ENCODE peak calls at places on chromosomes 4 and X, in ten cellular contexts. L is CD4-positive, CD25-positive, alpha-beta regulatory T cell; T is sigmoid colon; B is T-helper 1 cell; S is H4; E is NCI-H1694; A is LoVo; P is iPS DF 19.7; J is substantia nigra; V is cerebellar cortex. O is an unnamed sample.

GRCh38 chr4:48033825-48034413 is 17.3 kb downstream of the NIPAL1 start:
- DNase-seq in L (peak; percentile 67), T (no peak), B (peak; percentile 18), S (peak; percentile 47), E (no peak), A (peak; percentile 41), P (no peak), J (no peak), V (no peak), O (peak; percentile 44)

GRCh38 chr4:60042231-60042652 is 1157.9 kb upstream of the ADGRL3 start:
- DNase-seq in L (no peak), T (no peak), B (no peak), S (no peak), E (no peak), A (no peak), P (no peak), J (no peak), V (no peak), O (no peak)

GRCh38 chr4:107120661-107121060 is 84.5 kb upstream of the DKK2 start:
- DNase-seq in L (no peak), T (no peak), B (no peak), S (no peak), E (no peak), A (no peak), P (no peak), J (no peak), V (no peak), O (no peak)

GRCh38 chr4:8171941-8172924 is 13.6 kb upstream of the ABLIM2 start:
- DNase-seq in L (peak; percentile 31), T (no peak), B (no peak), S (no peak), E (no peak), A (no peak), P (no peak), J (no peak), V (no peak), O (no peak)

GRCh38 chr4:54050214-54050904 is 14.0 kb downstream of the CHIC2 start:
- DNase-seq in L (no peak), T (no peak), B (no peak), S (no peak), E (no peak), A (peak; percentile 23), P (no peak), J (no peak), V (no peak), O (no peak)

GRCh38 chrX:110168585-110168984 is 149.3 kb downstream of the AMMECR1 start:
- DNase-seq in L (no peak), T (no peak), B (no peak), S (no peak), E (no peak), A (no peak), P (no peak), J (no peak), V (no peak), O (no peak)

GRCh38 chrX:24693453-24694202 is at the start of gene POLA1:
- DNase-seq in L (peak; percentile 82), T (peak; percentile 96), B (peak; percentile 53), S (peak; percentile 92), E (peak; percentile 98), A (peak; percentile 87), P (peak; percentile 77), J (peak; percentile 91), V (peak; percentile 92), O (peak; percentile 92)

GRCh38 chr4:121551271-121551670 is 145.5 kb downstream of the ANXA5 start:
- DNase-seq in L (no peak), T (no peak), B (no peak), S (no peak), E (no peak), A (no peak), P (no peak), J (no peak), V (no peak), O (no peak)

GRCh38 chr4:99847362-99847976 is 30.8 kb downstream of the DAPP1 start:
- DNase-seq in L (peak; percentile 71), T (no peak), B (no peak), S (no peak), E (no peak), A (no peak), P (no peak), J (no peak), V (no peak), O (peak; percentile 75)

GRCh38 chrX:2848806-2849420 is 20.2 kb downstream of the GYG2 start:
- DNase-seq in L (no peak), T (no peak), B (no peak), S (peak; percentile 45), E (no peak), A (no peak), P (no peak), J (no peak), V (no peak), O (peak; percentile 36)

GRCh38 chr4:184215709-184216328 is 1.9 kb downstream of the ENPP6 start:
- DNase-seq in L (no peak), T (no peak), B (no peak), S (no peak), E (peak; percentile 28), A (no peak), P (no peak), J (peak; percentile 45), V (no peak), O (no peak)

GRCh38 chr4:103012085-103012484 is 7.4 kb downstream of the SLC9B1 start:
- DNase-seq in L (no peak), T (no peak), B (no peak), S (peak; percentile 16), E (no peak), A (peak; percentile 56), P (no peak), J (no peak), V (no peak), O (no peak)

GRCh38 chrX:101619336-101619735 is 1.5 kb upstream of the ARMCX6 start:
- DNase-seq in L (no peak), T (no peak), B (no peak), S (peak; percentile 27), E (no peak), A (no peak), P (no peak), J (no peak), V (no peak), O (peak; percentile 0)

GRCh38 chrX:9370888-9371287 is 94.0 kb upstream of the TBL1X start:
- DNase-seq in L (no peak), T (no peak), B (no peak), S (no peak), E (no peak), A (no peak), P (no peak), J (no peak), V (no peak), O (peak; percentile 60)

GRCh38 chrX:130170752-130171445 is 863 bp upstream of the RAB33A start:
- DNase-seq in L (peak; percentile 79), T (no peak), B (peak; percentile 55), S (no peak), E (peak; percentile 67), A (no peak), P (no peak), J (peak; percentile 84), V (peak; percentile 80), O (peak; percentile 76)

GRCh38 chr4:62601737-62602136 is 1401.6 kb downstream of the ADGRL3 start:
- DNase-seq in L (no peak), T (no peak), B (no peak), S (no peak), E (no peak), A (no peak), P (no peak), J (no peak), V (no peak), O (peak; percentile 0)

GRCh38 chr4:17316566-17316965 is 195.3 kb downstream of the QDPR start:
- DNase-seq in L (no peak), T (no peak), B (no peak), S (no peak), E (no peak), A (no peak), P (no peak), J (no peak), V (no peak), O (no peak)

GRCh38 chr4:173332021-173332487 is 2.1 kb downstream of the HMGB2 start:
- DNase-seq in L (peak; percentile 52), T (no peak), B (no peak), S (peak; percentile 22), E (no peak), A (no peak), P (no peak), J (no peak), V (no peak), O (peak; percentile 55)

GRCh38 chrX:15349046-15349445 is 13.7 kb upstream of the PIGA start:
- DNase-seq in L (peak; percentile 53), T (no peak), B (no peak), S (peak; percentile 43), E (peak; percentile 77), A (peak; percentile 39), P (no peak), J (peak; percentile 3), V (peak; percentile 62), O (peak; percentile 32)